ENCODE peak calls at places on chromosomes 2 and 18, in ten cellular contexts. I is GM10248; N is PC-9; K is mammary epithelial cell; Y is tibial artery; E is mesenchymal stem cell; S is astrocyte of the spinal cord; P is activated CD8-positive, alpha-beta memory T cell treated with anti-CD3 and anti-CD28 coated beads, Interleukin-2, amount 50 U/mL, for 48 hours; G is GM06990; J is small intestine. Z is an unnamed sample.

GRCh38 chr18:9666548-9666947 is 41.6 kb upstream of the RAB31 start:
- DNase-seq in I (no peak), N (no peak), K (no peak), Y (no peak), E (no peak), S (no peak), P (no peak), G (no peak), J (no peak), Z (no peak)

GRCh38 chr2:65050931-65051330 is 5.3 kb upstream of the CEP68 start:
- DNase-seq in I (no peak), N (no peak), K (no peak), Y (no peak), E (no peak), S (peak; percentile 51), P (no peak), G (no peak), J (no peak), Z (no peak)

GRCh38 chr2:66862871-66863650 is 428.1 kb downstream of the MEIS1 start:
- DNase-seq in I (no peak), N (no peak), K (peak; percentile 46), Y (no peak), E (peak; percentile 72), S (peak; percentile 38), P (no peak), G (no peak), J (no peak), Z (peak; percentile 30)

GRCh38 chr2:233130024-233130423 is 69.9 kb downstream of the INPP5D start:
- DNase-seq in I (no peak), N (no peak), K (no peak), Y (no peak), E (no peak), S (no peak), P (no peak), G (no peak), J (no peak), Z (no peak)

GRCh38 chr2:47218066-47218581 is 63.0 kb upstream of the STPG4 start:
- DNase-seq in I (no peak), N (peak; percentile 73), K (no peak), Y (no peak), E (no peak), S (no peak), P (no peak), G (no peak), J (peak; percentile 79), Z (no peak)

GRCh38 chr18:44917184-44917864 is 236.6 kb downstream of the SETBP1 start:
- DNase-seq in I (no peak), N (no peak), K (no peak), Y (no peak), E (no peak), S (peak; percentile 74), P (no peak), G (no peak), J (no peak), Z (no peak)

GRCh38 chr18:45169610-45170009 is 445.7 kb upstream of the SLC14A2 start:
- DNase-seq in I (no peak), N (no peak), K (peak; percentile 87), Y (peak; percentile 69), E (peak; percentile 95), S (peak; percentile 87), P (no peak), G (no peak), J (no peak), Z (peak; percentile 27)

GRCh38 chr2:241724975-241725870 is 9.2 kb upstream of the D2HGDH start:
- DNase-seq in I (no peak), N (no peak), K (no peak), Y (no peak), E (no peak), S (no peak), P (no peak), G (no peak), J (no peak), Z (no peak)

GRCh38 chr2:188404341-188405004 is 112.8 kb downstream of the GULP1 start:
- DNase-seq in I (no peak), N (no peak), K (peak; percentile 40), Y (no peak), E (no peak), S (peak; percentile 29), P (no peak), G (no peak), J (no peak), Z (no peak)